ENCODE peak calls at places on chromosome 10, in five cellular contexts. B is heart right ventricle, P is H1, W is aorta, F is PC-9. T is an unnamed sample. For H3K9me3, the result is how much of the 10 kb centered on the place peaks cover.

GRCh38 chr10:44731271-44731670 is 179.9 kb upstream of the TMEM72 start:
- DNase-seq in B (no peak), P (no peak), W (no peak), F (no peak), T (no peak)

GRCh38 chr10:112639291-112639690 is 192.3 kb downstream of the VTI1A start:
- DNase-seq in B (no peak), P (no peak), W (no peak), F (no peak), T (no peak)

GRCh38 chr10:988667-989545 is 672 bp downstream of the GTPBP4 start:
- DNase-seq in B (no peak), P (no peak), W (no peak), F (no peak), T (no peak)

GRCh38 chr10:7855205-7855604 is 36.9 kb downstream of the TAF3 start:
- DNase-seq in B (no peak), P (no peak), W (no peak), F (no peak), T (no peak)

GRCh38 chr10:119516381-119517234 is 25.9 kb downstream of the RGS10 start:
- DNase-seq in B (no peak), P (no peak), W (no peak), F (peak), T (no peak)

GRCh38 chr10:1733720-1734119 is 3.6 kb downstream of the ADARB2 start:
- DNase-seq in B (no peak), P (no peak), W (no peak), F (no peak), T (no peak)

GRCh38 chr10:78744521-78745090 is 324.2 kb upstream of the ZMIZ1 start:
- DNase-seq in B (no peak), P (no peak), W (no peak), F (no peak), T (no peak)

GRCh38 chr10:12511651-12512050 is 162.3 kb downstream of the CAMK1D start:
- DNase-seq in B (no peak), P (peak), W (no peak), F (no peak), T (no peak)

GRCh38 chr10:49409755-49410154 is 13.9 kb upstream of the DRGX start:
- DNase-seq in B (no peak), P (no peak), W (no peak), F (no peak), T (no peak)

GRCh38 chr10:64486149-64486548 is 964.9 kb downstream of the REEP3 start:
- DNase-seq in B (no peak), P (no peak), W (no peak), F (no peak), T (no peak)

GRCh38 chr10:126705951-126706565 is 35.6 kb upstream of the C10orf90 start:
- DNase-seq in B (peak), P (no peak), W (no peak), F (no peak), T (no peak)

GRCh38 chr10:3773465-3774017 is 11.5 kb downstream of the KLF6 start:
- DNase-seq in B (no peak), P (no peak), W (no peak), F (no peak), T (no peak)

GRCh38 chr10:126595160-126595559 is 75.3 kb downstream of the C10orf90 start:
- DNase-seq in B (no peak), P (no peak), W (no peak), F (no peak), T (no peak)

GRCh38 chr10:48480397-48481374 is 124.2 kb downstream of the ARHGAP22 start:
- DNase-seq in B (no peak), P (no peak), W (no peak), F (no peak), T (no peak)

GRCh38 chr10:27742926-27743735 is 2.5 kb downstream of the MKX start:
- DNase-seq in B (no peak), P (peak), W (peak), F (no peak), T (no peak)

GRCh38 chr10:91462423-91462822 is 52.3 kb downstream of the HECTD2 start:
- DNase-seq in B (no peak), P (no peak), W (no peak), F (no peak), T (no peak)

GRCh38 chr10:74047871-74048270 is 50.0 kb downstream of the VCL start:
- DNase-seq in B (no peak), P (no peak), W (no peak), F (peak), T (no peak)

GRCh38 chr10:49651917-49652316 is 27.5 kb upstream of the C10orf53 start:
- DNase-seq in B (no peak), P (peak), W (no peak), F (no peak), T (no peak)

GRCh38 chr10:16646474-16647059 is 124.9 kb upstream of the C1QL3 start:
- DNase-seq in B (no peak), P (no peak), W (no peak), F (no peak), T (no peak)

GRCh38 chr10:85917601-85918000 is 449.0 kb downstream of the GRID1 start:
- DNase-seq in B (no peak), P (no peak), W (no peak), F (no peak), T (no peak)

GRCh38 chr10:78903351-78903940 is 165.3 kb upstream of the ZMIZ1 start:
- DNase-seq in B (no peak), P (no peak), W (no peak), F (no peak), T (no peak)

GRCh38 chr10:873020-873419 is 58.5 kb downstream of the LARP4B start:
- DNase-seq in B (no peak), P (no peak), W (no peak), F (no peak), T (no peak)

GRCh38 chr10:97087296-97087695 is 98.5 kb downstream of the SLIT1 start:
- DNase-seq in B (no peak), P (no peak), W (no peak), F (no peak), T (no peak)

GRCh38 chr10:24382596-24382978 is 173.6 kb downstream of the KIAA1217 start:
- DNase-seq in B (no peak), P (no peak), W (no peak), F (no peak), T (no peak)

GRCh38 chr10:104256335-104257080 is 1.8 kb downstream of the GSTO1 start:
- DNase-seq in B (no peak), P (no peak), W (no peak), F (no peak), T (no peak)

GRCh38 chr10:59838390-59838789 is 68.0 kb downstream of the CCDC6 start:
- DNase-seq in B (no peak), P (no peak), W (no peak), F (no peak), T (no peak)

GRCh38 chr10:58431903-58432302 is 46.7 kb downstream of the TFAM start:
- DNase-seq in B (no peak), P (no peak), W (no peak), F (no peak), T (no peak)

GRCh38 chr10:116201011-116201410 is 72.0 kb downstream of the GFRA1 start:
- DNase-seq in B (no peak), P (no peak), W (no peak), F (no peak), T (no peak)

GRCh38 chr10:58651040-58651439 is 138.4 kb downstream of the BICC1 start:
- DNase-seq in B (no peak), P (no peak), W (no peak), F (no peak), T (no peak)

GRCh38 chr10:23442936-23443335 is 4.1 kb downstream of the OTUD1 start:
- DNase-seq in B (no peak), P (no peak), W (no peak), F (no peak), T (no peak)

GRCh38 chr10:16867556-16867955 is 50.3 kb upstream of the RSU1 start:
- DNase-seq in B (no peak), P (no peak), W (no peak), F (no peak), T (no peak)

GRCh38 chr10:29922904-29923303 is 136.5 kb downstream of the JCAD start:
- DNase-seq in B (no peak), P (no peak), W (no peak), F (no peak), T (no peak)

GRCh38 chr10:16231734-16232133 is 205.1 kb upstream of the PTER start:
- DNase-seq in B (no peak), P (no peak), W (peak), F (no peak), T (no peak)

GRCh38 chr10:4720463-4720862 is 105.5 kb upstream of the AKR1E2 start:
- DNase-seq in B (no peak), P (no peak), W (no peak), F (no peak), T (no peak)

GRCh38 chr10:119270893-119271361 is 63.6 kb downstream of the GRK5 start:
- DNase-seq in B (peak), P (no peak), W (peak), F (peak), T (no peak)

GRCh38 chr10:26341701-26342100 is 96.4 kb upstream of the APBB1IP start:
- DNase-seq in B (no peak), P (no peak), W (no peak), F (no peak), T (no peak)

GRCh38 chr10:86992929-86993328 is 24.6 kb downstream of the ADIRF start:
- DNase-seq in B (no peak), P (no peak), W (no peak), F (no peak), T (no peak)

GRCh38 chr10:119090968-119091367 is 10.4 kb upstream of the EIF3A start:
- DNase-seq in B (no peak), P (no peak), W (no peak), F (peak), T (no peak)

GRCh38 chr10:60362461-60362860 is 27.2 kb downstream of the ANK3 start:
- DNase-seq in B (no peak), P (no peak), W (no peak), F (no peak), T (no peak)

GRCh38 chr10:3043512-3044368 is 23.6 kb upstream of the PFKP start:
- DNase-seq in B (peak), P (no peak), W (peak), F (peak), T (peak)

GRCh38 chr10:36424377-36424971 is 700.9 kb upstream of the ANKRD30A start:
- DNase-seq in B (no peak), P (no peak), W (no peak), F (no peak), T (no peak)
- H3K9me3 ChIP-seq in B (under half), P (under half), W (under half), F (under half), T (under half)

DNA sequence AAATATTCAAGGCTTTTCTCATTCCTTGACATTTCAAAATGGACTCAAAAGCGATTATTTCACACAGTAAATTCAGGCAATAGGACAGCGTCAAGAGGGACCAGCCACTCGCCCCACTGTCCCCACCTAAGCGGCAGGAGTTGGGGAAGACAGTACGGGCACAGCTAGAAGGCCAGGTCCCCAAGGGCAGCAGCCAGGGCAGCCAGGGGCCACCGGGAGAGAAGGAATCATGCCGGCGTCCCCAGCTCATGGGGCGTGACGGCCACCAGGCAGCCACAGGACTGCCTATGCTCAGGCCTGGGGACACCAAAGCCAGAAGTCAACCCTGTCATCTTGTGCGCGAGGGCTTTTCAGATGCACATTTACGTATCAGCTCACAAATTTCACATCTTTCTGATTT is 225.7 kb upstream of the PPP2R2D start:
- DNase-seq in B (no peak), P (no peak), W (peak), F (no peak), T (no peak)
- H3K9me3 ChIP-seq in B (under half), P (under half), W (under half), F (under half), T (under half)

GRCh38 chr10:133461027-133461426 is 7.3 kb downstream of the SCART1 start:
- DNase-seq in B (no peak), P (no peak), W (no peak), F (no peak), T (no peak)
- H3K9me3 ChIP-seq in B (under half), P (half or more), W (under half), F (under half), T (under half)

GRCh38 chr10:72244573-72245038 is 28.5 kb upstream of the ASCC1 start:
- DNase-seq in B (no peak), P (no peak), W (no peak), F (no peak), T (no peak)

GRCh38 chr10:72243822-72244437 is 27.9 kb upstream of the ASCC1 start:
- DNase-seq in B (peak), P (no peak), W (no peak), F (peak), T (no peak)

GRCh38 chr10:72240371-72240770 is 24.3 kb upstream of the ASCC1 start:
- DNase-seq in B (no peak), P (no peak), W (no peak), F (no peak), T (no peak)

GRCh38 chr10:72241853-72242252 is 25.8 kb upstream of the ASCC1 start:
- DNase-seq in B (no peak), P (no peak), W (peak), F (no peak), T (no peak)

GRCh38 chr10:72242675-72243074 is 26.6 kb upstream of the ASCC1 start:
- DNase-seq in B (peak), P (no peak), W (peak), F (no peak), T (no peak)
- H3K9me3 ChIP-seq in B (under half), P (under half), W (under half), F (under half), T (under half)

DNA sequence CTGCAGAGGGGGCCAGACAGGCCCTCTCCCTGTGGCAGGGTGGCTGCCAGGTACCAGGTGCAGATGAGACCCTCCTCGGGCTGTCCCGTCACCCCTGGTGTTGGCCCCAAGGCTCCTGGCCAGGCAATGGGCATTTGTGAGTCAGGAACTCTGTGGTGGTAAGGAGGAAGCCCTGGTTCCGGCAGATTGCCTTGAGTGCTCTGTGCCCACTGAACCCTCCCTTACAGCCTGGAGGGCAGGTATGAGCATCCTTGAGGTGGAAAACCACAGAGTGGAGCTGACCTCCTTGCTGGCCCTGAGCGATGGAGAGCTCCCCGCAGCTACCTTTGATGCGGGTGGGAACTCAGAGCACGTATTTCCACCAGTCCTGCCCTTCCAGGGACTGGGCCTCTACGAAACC is 2.0 kb downstream of the PAOX start:
- DNase-seq in B (no peak), P (no peak), W (no peak), F (no peak), T (no peak)
- H3K9me3 ChIP-seq in B (under half), P (under half), W (under half), F (under half), T (under half)

DNA sequence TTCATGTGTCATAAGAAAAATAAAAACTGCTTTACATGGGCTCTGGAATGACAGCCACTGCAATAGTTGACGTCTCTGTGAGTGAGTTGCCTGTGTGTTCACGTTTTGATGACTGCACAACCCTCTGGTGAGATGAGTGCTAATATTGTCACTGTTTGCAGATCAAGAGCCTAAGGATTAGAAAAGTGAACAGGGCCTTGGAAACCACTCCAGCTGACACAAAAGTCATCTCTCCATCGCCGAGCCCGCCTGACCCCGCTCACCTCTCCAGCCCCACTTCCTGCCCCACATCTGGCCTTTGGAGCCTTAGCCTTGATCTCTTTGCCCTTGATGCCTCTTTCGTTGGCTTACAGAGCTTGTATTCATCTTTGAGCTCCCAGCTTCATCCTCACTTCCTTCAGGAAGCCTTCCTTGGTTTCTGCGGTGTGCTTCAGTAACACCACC is 351.7 kb downstream of the TCERG1L start:
- DNase-seq in B (no peak), P (no peak), W (no peak), F (no peak), T (no peak)
- H3K9me3 ChIP-seq in B (under half), P (under half), W (under half), F (under half), T (under half)

GRCh38 chr10:82394987-82395386 is 520.0 kb downstream of the NRG3 start:
- DNase-seq in B (no peak), P (no peak), W (no peak), F (no peak), T (no peak)
- H3K9me3 ChIP-seq in B (under half), P (under half), W (under half), F (under half), T (under half)

T was measured in iPS DF 6.9.